ENCODE peak calls at places on chromosomes 13 and 19, in nine cellular contexts. R is astrocyte; F is SW 1271; A is astrocyte of the hippocampus; O is aorta; G is stimulated activated CD4-positive, alpha-beta T cell treated with anti-CD3 and anti-CD28 coated beads, Interleukin-2, amount 100 ng/mL, for 24 hours; E is GM03348; W is T-helper 9 cell; T is AG08395. K is an unnamed sample.

GRCh38 chr19:8666814-8667405 is 31.7 kb downstream of the ACTL9 start:
- DNase-seq in F (no peak), A (no peak), R (no peak), T (no peak), G (no peak), E (no peak), W (no peak), O (no peak), K (no peak)

GRCh38 chr13:82344867-82345266 is 1537.4 kb downstream of the SLITRK1 start:
- DNase-seq in F (no peak), W (no peak), G (no peak), O (no peak), E (no peak), R (no peak), T (no peak), A (no peak), K (no peak)

GRCh38 chr19:17125052-17125727 is 49.6 kb downstream of the MYO9B start:
- DNase-seq in E (no peak), T (no peak), F (no peak), G (no peak), A (peak), O (no peak), W (no peak), R (peak), K (no peak)

GRCh38 chr13:24127116-24127631 is 33.3 kb upstream of the SPATA13 start:
- DNase-seq in E (peak), F (no peak), R (no peak), T (peak), O (no peak), W (no peak), G (no peak), A (no peak), K (no peak)

GRCh38 chr13:73872397-73872796 is 261.8 kb downstream of the KLF12 start:
- DNase-seq in A (no peak), E (no peak), R (no peak), W (no peak), O (no peak), G (no peak), T (no peak), F (no peak), K (no peak)

GRCh38 chr13:40813662-40814454 is 24.4 kb downstream of the SLC25A15 start:
- DNase-seq in T (peak), W (no peak), G (no peak), R (no peak), E (peak), A (no peak), F (no peak), O (no peak), K (no peak)

GRCh38 chr13:70473912-70474311 is 365.7 kb upstream of the KLHL1 start:
- DNase-seq in E (no peak), W (no peak), T (no peak), O (no peak), G (no peak), A (no peak), R (no peak), F (no peak), K (no peak)

GRCh38 chr13:41053384-41053826 is 7.9 kb upstream of the WBP4 start:
- DNase-seq in T (peak), F (no peak), R (no peak), O (no peak), W (no peak), E (peak), G (no peak), A (no peak), K (no peak)

GRCh38 chr13:36571444-36571843 is 102.4 kb upstream of the SERTM1 start:
- DNase-seq in T (no peak), G (no peak), E (no peak), A (no peak), O (no peak), R (no peak), W (no peak), F (no peak), K (no peak)

GRCh38 chr19:53849237-53849676 is 18.4 kb upstream of the MYADM start:
- DNase-seq in R (peak), F (no peak), W (no peak), E (peak), A (no peak), G (no peak), O (no peak), T (peak), K (no peak)

GRCh38 chr19:5706876-5707573 is 12.9 kb downstream of the LONP1 start:
- DNase-seq in A (no peak), T (no peak), G (no peak), W (no peak), E (no peak), O (no peak), R (no peak), F (no peak), K (no peak)

GRCh38 chr13:113428871-113429607 is 24.2 kb downstream of the ADPRHL1 start:
- DNase-seq in R (no peak), F (no peak), T (no peak), G (no peak), O (no peak), A (no peak), E (no peak), W (no peak), K (no peak)

GRCh38 chr19:42175952-42176648 is 41.4 kb downstream of the DEDD2 start:
- DNase-seq in F (no peak), E (peak), T (peak), R (peak), W (no peak), O (no peak), A (peak), G (no peak), K (no peak)

GRCh38 chr13:33069365-33069764 is 53.1 kb downstream of the KL start:
- DNase-seq in F (no peak), G (no peak), W (no peak), R (no peak), E (no peak), T (no peak), O (no peak), A (no peak), K (no peak)

GRCh38 chr19:1671716-1672037 is 19.3 kb upstream of the TCF3 start:
- DNase-seq in G (peak), R (no peak), A (no peak), F (no peak), E (no peak), W (no peak), T (no peak), O (no peak), K (no peak)

GRCh38 chr19:827314-827709 is 325 bp upstream of the AZU1 start:
- DNase-seq in W (no peak), A (no peak), T (no peak), G (no peak), O (no peak), E (no peak), F (no peak), R (no peak), K (no peak)

GRCh38 chr19:15374796-15375440 is 4.7 kb downstream of the AKAP8 start:
- DNase-seq in E (no peak), W (no peak), G (no peak), A (peak), F (no peak), T (no peak), O (peak), R (no peak), K (no peak)

GRCh38 chr19:42540071-42540553 is 11.8 kb upstream of the CEACAM1 start:
- DNase-seq in G (no peak), F (no peak), W (no peak), T (no peak), E (no peak), R (no peak), O (peak), A (peak), K (no peak)

GRCh38 chr19:958967-959685 is 25.0 kb upstream of the WDR18 start:
- DNase-seq in R (peak), F (no peak), T (no peak), O (no peak), W (no peak), G (peak), A (no peak), E (no peak), K (no peak)

GRCh38 chr13:26222523-26223046 is 471 bp upstream of the RNF6 start:
- DNase-seq in R (no peak), E (no peak), A (no peak), O (no peak), G (no peak), W (no peak), F (no peak), T (no peak), K (no peak)

GRCh38 chr13:40047322-40047771 is 391.9 kb downstream of the COG6 start:
- DNase-seq in T (no peak), F (no peak), A (no peak), O (no peak), G (no peak), R (no peak), E (no peak), W (no peak), K (no peak)

GRCh38 chr13:29954082-29955043 is 103.9 kb upstream of the UBL3 start:
- DNase-seq in O (no peak), R (no peak), F (no peak), A (no peak), W (peak), E (no peak), T (no peak), G (peak), K (no peak)

GRCh38 chr19:47741544-47742125 is 3.7 kb upstream of the NOP53 start:
- DNase-seq in W (no peak), E (no peak), R (no peak), A (no peak), G (no peak), T (no peak), F (no peak), O (no peak), K (no peak)